ENCODE peak calls at places on chromosomes 6 and 20, in five cellular contexts. O is fibroblast of mammary gland, G is left lobe of liver, W is SK-N-MC, Z is right cardiac atrium. J is an unnamed sample.

GRCh38 chr6:115908906-115909559 is 151.7 kb downstream of the FRK start:
- DNase-seq in O (no peak), G (no peak), W (no peak), Z (no peak), J (no peak)

GRCh38 chr20:44068311-44068710 is 118.7 kb downstream of the JPH2 start:
- DNase-seq in O (no peak), G (no peak), W (no peak), Z (no peak), J (peak)

GRCh38 chr20:6920991-6921613 is 153.6 kb downstream of the BMP2 start:
- DNase-seq in O (no peak), G (no peak), W (no peak), Z (no peak), J (no peak)

GRCh38 chr6:75124983-75125382 is 80.9 kb downstream of the COL12A1 start:
- DNase-seq in O (peak), G (no peak), W (no peak), Z (no peak), J (no peak)

GRCh38 chr6:12509060-12509459 is 207.5 kb upstream of the PHACTR1 start:
- DNase-seq in O (no peak), G (no peak), W (no peak), Z (no peak), J (no peak)

GRCh38 chr6:56065408-56065807 is 182.0 kb downstream of the COL21A1 start:
- DNase-seq in O (no peak), G (no peak), W (no peak), Z (no peak), J (no peak)

GRCh38 chr6:79180082-79180481 is 54.4 kb downstream of the HMGN3 start:
- DNase-seq in O (no peak), G (no peak), W (no peak), Z (no peak), J (no peak)

GRCh38 chr6:44077201-44077946 is 49.9 kb downstream of the MRPL14 start:
- DNase-seq in O (no peak), G (no peak), W (no peak), Z (no peak), J (no peak)

GRCh38 chr6:156946370-156946936 is 169.3 kb downstream of the ARID1B start:
- DNase-seq in O (no peak), G (no peak), W (no peak), Z (no peak), J (no peak)

GRCh38 chr6:9083108-9083507 is 647.8 kb upstream of the SLC35B3 start:
- DNase-seq in O (no peak), G (no peak), W (no peak), Z (no peak), J (no peak)

GRCh38 chr6:112150363-112150762 is 63.0 kb downstream of the FAM229B start:
- DNase-seq in O (peak), G (no peak), W (no peak), Z (no peak), J (no peak)

GRCh38 chr6:137870744-137871247 is 3.7 kb downstream of the TNFAIP3 start:
- DNase-seq in O (no peak), G (no peak), W (no peak), Z (no peak), J (no peak)

GRCh38 chr20:8073024-8073832 is 53.7 kb upstream of the TMX4 start:
- DNase-seq in O (peak), G (no peak), W (no peak), Z (peak), J (no peak)

GRCh38 chr6:87794922-87795885 is 93.2 kb upstream of the AKIRIN2 start:
- DNase-seq in O (no peak), G (no peak), W (no peak), Z (no peak), J (no peak)

GRCh38 chr6:14804444-14805210 is 441.2 kb upstream of the JARID2 start:
- DNase-seq in O (peak), G (peak), W (no peak), Z (peak), J (no peak)

GRCh38 chr6:48541669-48542068 is 430.7 kb upstream of the PTCHD4 start:
- DNase-seq in O (peak), G (no peak), W (no peak), Z (no peak), J (no peak)

GRCh38 chr20:63626424-63627128 is at the start of gene GMEB2:
- DNase-seq in O (peak), G (peak), W (no peak), Z (peak), J (no peak)